ENCODE peak calls at places on chromosomes 5 and 9, in four cellular contexts. S is tibial artery; K is AG09309; M is CD8-positive, alpha-beta T cell. X is an unnamed sample.

GRCh38 chr5:118996098-118996497 is 7.8 kb upstream of the DTWD2 start:
- DNase-seq in S (no peak), M (no peak), K (no peak), X (no peak)

GRCh38 chr9:114231218-114232090 is 76.1 kb downstream of the COL27A1 start:
- DNase-seq in S (no peak), M (no peak), K (no peak), X (no peak)

GRCh38 chr9:116939605-116940004 is 252.5 kb downstream of the TRIM32 start:
- DNase-seq in M (no peak), K (no peak), S (no peak), X (no peak)

GRCh38 chr9:95771556-95772280 is 103.8 kb upstream of the ERCC6L2 start:
- DNase-seq in S (no peak), K (no peak), M (no peak), X (no peak)

GRCh38 chr5:171484460-171484899 is 65.0 kb downstream of the FGF18 start:
- DNase-seq in S (no peak), K (no peak), M (peak; percentile 48), X (no peak)

GRCh38 chr9:77454668-77455067 is 193.5 kb downstream of the GNA14 start:
- DNase-seq in S (no peak), K (peak; percentile 24), M (no peak), X (no peak)

GRCh38 chr5:176916337-176916736 is 17.2 kb upstream of the HK3 start:
- DNase-seq in M (no peak), S (no peak), K (no peak), X (no peak)

GRCh38 chr5:36965179-36965578 is 88.6 kb downstream of the NIPBL start:
- DNase-seq in M (no peak), S (no peak), K (no peak), X (no peak)

GRCh38 chr5:143506881-143507552 is 103.5 kb upstream of the NR3C1 start:
- DNase-seq in K (peak; percentile 93), M (no peak), S (no peak), X (no peak)

GRCh38 chr5:159442210-159442850 is 112.0 kb upstream of the IL12B start:
- DNase-seq in S (no peak), K (no peak), M (no peak), X (no peak)

GRCh38 chr9:4739587-4740372 is 1.2 kb downstream of the AK3 start:
- DNase-seq in M (no peak), K (no peak), S (no peak), X (no peak)

GRCh38 chr9:96258967-96259366 is 43.0 kb downstream of the HSD17B3 start:
- DNase-seq in M (no peak), S (no peak), K (no peak), X (no peak)

GRCh38 chr5:161093105-161093504 is 241.1 kb upstream of the ATP10B start:
- DNase-seq in K (no peak), M (no peak), S (no peak), X (no peak)

GRCh38 chr9:96489482-96489979 is 39.6 kb downstream of the HABP4 start:
- DNase-seq in S (no peak), M (no peak), K (no peak), X (no peak)

GRCh38 chr9:14133394-14133793 is 180.5 kb downstream of the NFIB start:
- DNase-seq in K (no peak), S (no peak), M (no peak), X (no peak)

GRCh38 chr9:97710356-97711222 is 13.4 kb upstream of the XPA start:
- DNase-seq in S (no peak), M (peak; percentile 48), K (no peak), X (peak; percentile 55)

GRCh38 chr5:1292139-1292538 is 2.7 kb downstream of the TERT start:
- DNase-seq in S (no peak), M (no peak), K (no peak), X (no peak)

GRCh38 chr5:11902304-11902703 is 1.9 kb downstream of the CTNND2 start:
- DNase-seq in M (no peak), S (no peak), K (no peak), X (no peak)

GRCh38 chr5:11905209-11905608 is 963 bp upstream of the CTNND2 start:
- DNase-seq in K (no peak), S (no peak), M (no peak), X (no peak)

GRCh38 chr5:11903121-11903613 is 1.1 kb downstream of the CTNND2 start:
- DNase-seq in K (no peak), M (no peak), S (no peak), X (no peak)

GRCh38 chr5:11903614-11904269 is 504 bp downstream of the CTNND2 start:
- DNase-seq in S (no peak), K (no peak), M (no peak), X (no peak)

GRCh38 chr5:11904270-11904906 is at the start of gene CTNND2:
- DNase-seq in K (no peak), S (no peak), M (no peak), X (peak; percentile 37)
- H3K4me3 ChIP-seq in K (no peak within 1 kb of the TSS), S (no peak within 1 kb of the TSS), M (no peak within 1 kb of the TSS), X (no peak within 1 kb of the TSS)

GRCh38 chr9:29514336-29514735 is 1941.1 kb upstream of the C9orf72 start:
- DNase-seq in S (no peak), M (no peak), K (no peak), X (no peak)

GRCh38 chr9:29511680-29512079 is 1938.4 kb upstream of the C9orf72 start:
- DNase-seq in S (no peak), K (no peak), M (no peak), X (no peak)

GRCh38 chr9:29514862-29515261 is 1941.6 kb upstream of the C9orf72 start:
- DNase-seq in K (no peak), S (no peak), M (no peak), X (no peak)
- H3K4me3 ChIP-seq in K (no peak overlapping the region), S (no peak overlapping the region), M (no peak overlapping the region), X (no peak overlapping the region)

GRCh38 chr5:135040331-135041144 is 6.5 kb upstream of the PITX1 start:
- DNase-seq in K (no peak), S (no peak), M (no peak), X (no peak)
- H3K4me3 ChIP-seq in K (no peak overlapping the region), S (no peak overlapping the region), M (no peak overlapping the region), X (no peak overlapping the region)

GRCh38 chr5:94888674-94889073 is 270.2 kb downstream of the SLF1 start:
- DNase-seq in S (no peak), K (no peak), M (no peak), X (no peak)
- H3K4me3 ChIP-seq in S (no peak overlapping the region), K (no peak overlapping the region), M (no peak overlapping the region), X (no peak overlapping the region)

GRCh38 chr9:3497406-3497805 is 28.4 kb downstream of the RFX3 start:
- DNase-seq in M (no peak), S (no peak), K (no peak), X (no peak)
- H3K4me3 ChIP-seq in M (no peak overlapping the region), S (no peak overlapping the region), K (no peak overlapping the region), X (no peak overlapping the region)